ENCODE peak calls at places on chromosome 19, in eight cellular contexts. I, U, S, L, H, G, Z and O are unnamed samples.

GRCh38 chr19:17687857-17688784 is at the start of gene UNC13A:
- DNase-seq in G (peak), L (no peak), H (peak), Z (peak), S (no peak), U (peak), I (no peak), O (peak)

GRCh38 chr19:28864577-28865042 is 348.3 kb downstream of the UQCRFS1 start:
- DNase-seq in H (peak), G (peak), S (peak), U (peak), Z (no peak), I (no peak), L (peak), O (no peak)

GRCh38 chr19:39563408-39563807 is 23.4 kb upstream of the EID2 start:
- DNase-seq in I (no peak), U (no peak), H (no peak), S (no peak), L (no peak), G (no peak), Z (no peak), O (no peak)

GRCh38 chr19:50451223-50451534 is 18.5 kb downstream of the MYBPC2 start:
- DNase-seq in L (no peak), H (no peak), I (no peak), Z (no peak), S (no peak), U (no peak), G (no peak), O (no peak)

GRCh38 chr19:6740589-6741348 is 1.3 kb downstream of the TRIP10 start:
- DNase-seq in I (no peak), S (peak), L (peak), U (peak), H (peak), G (peak), Z (no peak), O (peak)

GRCh38 chr19:46904114-46905060 is 43.6 kb downstream of the ARHGAP35 start:
- DNase-seq in G (no peak), L (peak), I (no peak), Z (no peak), S (peak), H (no peak), U (no peak), O (no peak)

GRCh38 chr19:53237114-53237777 is 17.4 kb downstream of the ZNF677 start:
- DNase-seq in S (no peak), I (no peak), U (no peak), Z (no peak), H (no peak), G (no peak), L (no peak), O (no peak)

GRCh38 chr19:3338541-3339181 is 27.7 kb upstream of the NFIC start:
- DNase-seq in G (peak), Z (no peak), L (no peak), H (no peak), I (no peak), U (peak), S (peak), O (peak)

GRCh38 chr19:16442386-16443276 is 29.1 kb downstream of the EPS15L1 start:
- DNase-seq in Z (no peak), L (peak), G (peak), U (peak), I (no peak), H (peak), S (no peak), O (no peak)

GRCh38 chr19:8004001-8004400 is 1.4 kb downstream of the ELAVL1 start:
- DNase-seq in G (no peak), H (no peak), L (no peak), S (no peak), U (no peak), Z (no peak), I (no peak), O (no peak)

GRCh38 chr19:41706741-41707501 is 1.5 kb upstream of the CEACAM5 start:
- DNase-seq in S (peak), I (peak), G (peak), U (peak), L (no peak), H (no peak), Z (peak), O (peak)

GRCh38 chr19:2977686-2978466 is 512 bp downstream of the TLE6 start:
- DNase-seq in H (no peak), U (no peak), Z (no peak), I (no peak), G (no peak), L (no peak), S (no peak), O (peak)

GRCh38 chr19:40802300-40803169 is 3.5 kb downstream of the EGLN2 start:
- DNase-seq in L (peak), S (peak), U (peak), G (peak), Z (no peak), H (peak), I (peak), O (peak)

GRCh38 chr19:13121551-13122274 is 3.6 kb downstream of the NACC1 start:
- DNase-seq in L (no peak), H (no peak), Z (no peak), G (no peak), I (no peak), U (no peak), S (no peak), O (no peak)

GRCh38 chr19:55076321-55076720 is 652 bp downstream of the EPS8L1 start:
- DNase-seq in Z (no peak), H (no peak), S (no peak), G (no peak), U (no peak), L (no peak), I (no peak), O (no peak)

GRCh38 chr19:50058425-50058824 is 32.6 kb downstream of the ZNF473 start:
- DNase-seq in Z (no peak), S (no peak), I (no peak), G (no peak), H (no peak), L (no peak), U (no peak), O (no peak)

GRCh38 chr19:13938361-13939027 is at the start of gene PODNL1:
- DNase-seq in H (no peak), G (no peak), L (no peak), I (no peak), U (no peak), S (no peak), Z (no peak), O (no peak)

GRCh38 chr19:29666634-29667389 is 1.6 kb downstream of the PLEKHF1 start:
- DNase-seq in G (peak), S (peak), I (no peak), L (peak), H (peak), Z (no peak), U (peak), O (no peak)

GRCh38 chr19:14550201-14550754 is 20.9 kb downstream of the TECR start:
- DNase-seq in S (no peak), U (peak), L (no peak), H (no peak), Z (no peak), G (peak), I (no peak), O (no peak)

GRCh38 chr19:42086770-42087550 is 11.0 kb downstream of the ZNF574 start:
- DNase-seq in U (no peak), H (no peak), S (no peak), L (no peak), G (no peak), Z (no peak), I (no peak), O (peak)

GRCh38 chr19:36140289-36141038 is 598 bp downstream of the CAPNS1 start:
- DNase-seq in H (peak), I (peak), Z (peak), L (peak), G (peak), U (peak), S (peak), O (peak)

GRCh38 chr19:46579286-46579944 is 21.7 kb upstream of the CALM3 start:
- DNase-seq in S (peak), G (no peak), L (no peak), Z (peak), H (no peak), U (no peak), I (no peak), O (no peak)

GRCh38 chr19:45884682-45885555 is 1.0 kb downstream of the IRF2BP1 start:
- DNase-seq in Z (no peak), H (no peak), G (peak), U (no peak), L (no peak), I (no peak), S (no peak), O (peak)

GRCh38 chr19:45321848-45322247 is 827 bp downstream of the CKM start:
- DNase-seq in G (no peak), I (no peak), L (no peak), S (no peak), H (peak), U (no peak), Z (no peak), O (no peak)

GRCh38 chr19:56667311-56667870 is 4.2 kb downstream of the ZNF835 start:
- DNase-seq in G (no peak), Z (no peak), U (no peak), H (no peak), L (no peak), I (peak), S (peak), O (no peak)

GRCh38 chr19:56837892-56838679 is 2.4 kb downstream of the PEG3 start:
- DNase-seq in G (no peak), U (peak), I (peak), L (peak), H (peak), S (peak), Z (no peak), O (no peak)

GRCh38 chr19:2549701-2550191 is 73.8 kb downstream of the GADD45B start:
- DNase-seq in H (peak), U (peak), G (peak), S (peak), L (peak), Z (no peak), I (peak), O (peak)

GRCh38 chr19:16324384-16325160 is at the start of gene KLF2:
- DNase-seq in L (peak), H (peak), S (peak), U (peak), I (peak), G (peak), Z (peak), O (peak)

GRCh38 chr19:14536926-14537692 is 7.7 kb downstream of the TECR start:
- DNase-seq in S (peak), H (peak), U (peak), L (peak), I (no peak), G (peak), Z (peak), O (peak)

GRCh38 chr19:56119585-56119978 is 1.5 kb downstream of the ZNF787 start:
- DNase-seq in Z (no peak), G (peak), U (peak), H (no peak), S (peak), L (no peak), I (no peak), O (peak)

GRCh38 chr19:45175663-45176345 is 2.2 kb downstream of the TRAPPC6A start:
- DNase-seq in H (no peak), L (no peak), U (no peak), I (no peak), Z (no peak), G (no peak), S (no peak), O (no peak)

GRCh38 chr19:18798384-18799352 is 7.6 kb upstream of the COMP start:
- DNase-seq in L (no peak), S (no peak), U (peak), H (no peak), I (no peak), Z (no peak), G (peak), O (no peak)

GRCh38 chr19:35505956-35506355 is 7.5 kb downstream of the DMKN start:
- DNase-seq in L (no peak), S (no peak), G (no peak), U (no peak), I (no peak), Z (no peak), H (no peak), O (no peak)

GRCh38 chr19:56927791-56928207 is 87.3 kb upstream of the PEG3 start:
- DNase-seq in U (no peak), H (no peak), G (no peak), I (no peak), S (no peak), Z (no peak), L (no peak), O (no peak)

GRCh38 chr19:7670150-7670784 is 1.4 kb downstream of the RETN start:
- DNase-seq in I (no peak), Z (no peak), S (no peak), U (no peak), H (no peak), L (no peak), G (no peak), O (peak)

DNA sequence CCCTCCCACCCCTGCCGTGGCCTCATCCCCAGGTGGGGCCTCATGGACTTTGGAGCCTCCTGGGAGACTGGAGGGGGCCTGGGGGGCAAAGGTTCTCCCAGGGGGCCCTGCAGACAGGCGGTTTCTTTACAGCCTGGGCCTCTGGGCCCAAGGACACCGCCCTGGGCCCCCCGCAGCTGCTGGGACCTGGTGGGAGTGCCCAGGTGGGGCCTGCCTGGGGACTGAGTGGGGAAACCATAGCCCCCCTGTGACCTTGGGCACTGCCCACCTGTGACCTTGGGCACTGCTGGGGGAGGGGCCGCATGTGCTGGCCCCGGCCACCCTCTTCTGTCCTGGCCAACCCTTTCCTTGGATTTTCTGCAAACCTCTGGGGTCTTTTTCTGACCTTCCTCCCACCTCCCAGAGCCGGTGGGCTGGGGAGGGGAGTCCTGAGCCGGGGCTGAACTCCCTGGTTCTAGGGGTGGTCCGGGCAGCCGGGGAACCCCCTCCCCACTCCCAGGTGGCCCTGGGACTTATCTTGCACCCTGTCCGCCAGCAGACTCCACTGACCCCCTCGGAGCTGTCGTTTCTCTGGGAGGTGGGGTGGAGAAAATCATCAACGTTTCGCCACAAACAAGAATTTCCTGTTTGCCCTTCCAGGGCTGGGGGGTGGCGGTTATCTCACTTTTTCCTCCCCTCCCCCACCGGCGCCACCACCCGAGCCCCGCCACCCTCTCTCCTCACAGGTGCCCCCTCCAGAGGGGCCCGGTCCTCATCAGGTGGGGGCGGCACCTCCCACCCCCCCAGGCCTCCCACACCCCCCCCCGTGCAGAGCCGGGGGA is 27.1 kb downstream of the ARID3A start:
- DNase-seq in S (no peak), Z (no peak), H (no peak), U (peak), G (no peak), L (no peak), I (no peak), O (peak)
- H3K4me3 ChIP-seq in S (no peak), Z (no peak), H (no peak), U (no peak), G (no peak), L (no peak), I (peak), O (no peak)

DNA sequence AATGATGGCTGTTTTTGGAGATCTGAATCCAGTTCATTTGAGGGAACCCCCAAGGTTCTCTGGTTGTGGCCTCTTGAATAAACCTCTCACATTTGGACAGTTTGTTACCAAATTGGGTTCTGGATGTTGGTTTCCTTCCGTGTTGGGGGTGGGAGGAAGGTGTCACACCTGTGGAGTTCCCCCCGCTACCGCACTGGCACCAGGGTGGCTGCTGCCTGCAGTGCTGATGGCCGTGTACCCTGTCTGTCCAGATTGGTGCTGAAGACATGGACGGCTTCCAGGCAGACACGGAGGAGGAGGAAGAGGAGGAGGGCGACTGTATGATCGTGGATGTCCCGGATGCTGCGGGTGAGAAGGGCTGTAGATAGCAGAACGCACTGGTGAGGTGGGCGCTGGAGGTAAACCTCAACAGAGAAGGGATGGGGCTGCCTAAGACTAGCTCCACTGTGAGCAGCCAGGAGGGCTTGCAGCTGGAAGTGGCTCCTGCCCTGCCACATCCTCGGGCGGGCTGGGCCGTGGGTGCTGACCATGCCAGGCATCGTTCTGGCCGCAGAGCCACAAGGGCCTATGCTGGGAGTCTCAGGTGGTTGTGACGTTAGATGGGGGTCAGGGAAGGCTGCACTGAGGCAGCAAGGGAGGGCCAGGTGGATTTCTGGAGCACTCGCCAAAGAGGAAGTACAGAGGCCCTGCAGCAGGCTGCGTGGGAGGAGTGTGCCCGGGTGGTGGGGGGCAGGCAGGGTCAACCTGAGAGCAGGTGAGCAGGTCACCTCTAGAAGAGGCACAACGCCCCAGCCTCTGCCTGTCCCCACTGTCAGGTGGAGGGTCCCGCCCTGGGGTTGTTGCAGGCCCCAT is 15.4 kb downstream of the UBXN6 start:
- DNase-seq in L (no peak), I (no peak), Z (no peak), S (no peak), G (no peak), H (no peak), U (no peak), O (peak)
- TF ChIP-seq POLR2A in L (no peak), I (no peak), Z (no peak), S (no peak), G (no peak), H (no peak), U (no peak), O (no peak)

DNA sequence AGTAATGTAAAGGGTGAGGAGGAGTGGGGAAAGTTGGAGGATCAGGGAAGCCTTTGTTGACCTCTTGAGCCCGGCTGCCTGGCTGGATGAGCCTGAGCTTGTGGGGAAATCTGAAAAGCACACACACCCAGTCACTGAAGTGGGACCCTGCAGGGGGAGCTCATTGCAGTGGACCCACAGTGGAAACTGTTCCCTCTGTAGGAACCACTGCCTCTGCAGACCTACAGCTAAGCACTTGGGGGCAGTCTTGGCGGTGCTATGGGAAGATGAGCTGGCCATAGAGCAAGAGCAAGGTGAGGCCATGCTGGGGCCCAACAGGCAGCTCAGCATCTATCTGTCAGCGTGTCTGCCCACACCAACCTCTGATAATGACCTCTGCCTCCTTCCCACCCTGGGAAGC is 294.8 kb downstream of the TSHZ3 start:
- DNase-seq in L (no peak), S (no peak), Z (peak), G (peak), U (peak), I (no peak), H (peak), O (peak)
- TF ChIP-seq CTCF in L (no peak), S (no peak), Z (peak), G (no peak), U (peak), I (peak), H (peak), O (peak)

GRCh38 chr19:58038688-58039204 is 4.9 kb downstream of the ZSCAN1 start:
- DNase-seq in G (no peak), S (no peak), H (no peak), I (no peak), Z (no peak), L (no peak), U (no peak), O (peak)

GRCh38 chr19:58035863-58036262 is 2.0 kb downstream of the ZSCAN1 start:
- DNase-seq in Z (no peak), I (no peak), G (no peak), U (no peak), H (no peak), S (no peak), L (no peak), O (no peak)

GRCh38 chr19:58033741-58034475 is at the start of gene ZSCAN1:
- DNase-seq in G (peak), L (peak), I (peak), H (peak), S (peak), U (peak), Z (no peak), O (no peak)

GRCh38 chr19:58037927-58038687 is 4.3 kb downstream of the ZSCAN1 start:
- DNase-seq in L (no peak), U (no peak), H (no peak), I (no peak), G (no peak), Z (no peak), S (no peak), O (no peak)

DNA sequence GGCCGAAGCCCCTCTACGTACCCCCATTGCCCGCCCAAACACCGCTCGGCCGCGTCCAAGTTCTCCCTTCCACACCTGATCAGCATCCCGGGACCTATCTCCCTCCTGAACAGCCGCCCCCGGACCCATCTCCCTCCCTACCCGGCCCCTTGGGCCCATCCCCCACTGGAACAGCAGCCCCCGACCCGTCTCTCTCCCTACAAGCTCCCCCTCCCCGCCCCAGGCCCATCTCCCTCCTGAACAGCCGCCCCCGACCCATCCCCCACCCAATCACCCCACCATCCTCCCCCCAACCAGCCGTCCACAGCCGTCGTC is 608 bp downstream of the ZSCAN1 start:
- DNase-seq in Z (no peak), I (no peak), H (no peak), L (no peak), S (no peak), U (no peak), G (no peak), O (no peak)
- H3K4me3 ChIP-seq in Z (no peak), I (peak), H (peak), L (peak), S (no peak), U (no peak), G (peak), O (no peak)